ENCODE peak calls at places on chromosomes 3 and 15, in six cellular contexts. R, T, G, W, B and C are unnamed samples. For H3K9me2, the result is how much of the 10 kb centered on the place peaks cover.

GRCh38 chr3:43817825-43818224 is 127.1 kb downstream of the ABHD5 start:
- DNase-seq in R (no peak), G (peak), B (no peak), W (no peak), T (no peak), C (peak)

GRCh38 chr15:45314960-45315359 is 62.9 kb downstream of the SLC28A2 start:
- DNase-seq in R (no peak), T (no peak), G (no peak), W (no peak), B (no peak), C (peak)

GRCh38 chr15:69794643-69795461 is 302.9 kb downstream of the TLE3 start:
- DNase-seq in R (peak), G (no peak), W (no peak), B (no peak), T (peak), C (peak)

GRCh38 chr3:125003369-125003853 is 52.4 kb downstream of the HEG1 start:
- DNase-seq in W (no peak), R (peak), B (no peak), T (no peak), G (no peak), C (peak)

GRCh38 chr3:62366093-62366419 is 7.3 kb downstream of the FEZF2 start:
- DNase-seq in R (no peak), T (no peak), B (no peak), G (no peak), W (no peak), C (no peak)

GRCh38 chr3:136667081-136667480 is 85.1 kb downstream of the STAG1 start:
- DNase-seq in G (no peak), T (no peak), B (no peak), W (no peak), R (peak), C (no peak)

GRCh38 chr3:61239871-61240270 is 11.4 kb downstream of the FHIT start:
- DNase-seq in B (no peak), T (no peak), G (no peak), W (no peak), R (no peak), C (no peak)

GRCh38 chr15:58555168-58556027 is 123.6 kb downstream of the LIPC start:
- DNase-seq in G (no peak), T (no peak), B (no peak), R (no peak), W (no peak), C (no peak)

GRCh38 chr15:65212097-65212496 is 824 bp upstream of the CILP start:
- DNase-seq in G (peak), W (no peak), R (peak), B (peak), T (no peak), C (no peak)

GRCh38 chr15:69573815-69574472 is 121.3 kb downstream of the RPLP1 start:
- DNase-seq in R (peak), T (no peak), W (no peak), B (no peak), G (no peak), C (peak)

GRCh38 chr3:128992926-128993460 is 883 bp downstream of the CFAP92 start:
- DNase-seq in G (no peak), T (no peak), R (no peak), B (no peak), W (no peak), C (no peak)

GRCh38 chr3:114880078-114880477 is 267.0 kb downstream of the ZBTB20 start:
- DNase-seq in B (no peak), G (no peak), R (no peak), T (peak), W (no peak), C (no peak)

GRCh38 chr15:99105516-99106341 is 849 bp downstream of the SYNM start:
- DNase-seq in B (peak), T (no peak), R (peak), W (no peak), G (no peak), C (no peak)

GRCh38 chr3:14324224-14324944 is 78.0 kb upstream of the SLC6A6 start:
- DNase-seq in B (no peak), R (peak), T (peak), W (no peak), G (no peak), C (peak)

GRCh38 chr15:28886431-28887343 is 913 bp downstream of the APBA2 start:
- DNase-seq in B (peak), R (no peak), G (no peak), T (no peak), W (no peak), C (no peak)

GRCh38 chr15:94580186-94580585 is 348.8 kb downstream of the MCTP2 start:
- DNase-seq in T (no peak), G (no peak), B (peak), W (no peak), R (no peak), C (no peak)

GRCh38 chr3:170487091-170487490 is 68.4 kb downstream of the CLDN11 start:
- DNase-seq in T (no peak), B (no peak), G (no peak), W (no peak), R (no peak), C (no peak)

GRCh38 chr3:195450731-195451229 is 8.0 kb upstream of the ACAP2 start:
- DNase-seq in W (peak), G (no peak), B (no peak), R (peak), T (no peak), C (no peak)

GRCh38 chr3:15812183-15812582 is 14.4 kb upstream of the ANKRD28 start:
- DNase-seq in R (peak), T (no peak), G (peak), B (peak), W (peak), C (peak)

GRCh38 chr15:101373580-101373979 is 78.5 kb upstream of the SNRPA1 start:
- DNase-seq in G (no peak), W (no peak), B (no peak), R (no peak), T (no peak), C (no peak)

GRCh38 chr3:13506239-13506638 is 26.1 kb downstream of the HDAC11 start:
- DNase-seq in R (no peak), T (no peak), W (no peak), G (no peak), B (no peak), C (no peak)

GRCh38 chr3:38000965-38001455 is 10.4 kb downstream of the VILL start:
- DNase-seq in G (no peak), B (no peak), R (no peak), T (no peak), W (no peak), C (no peak)

GRCh38 chr15:100601158-100601557 is 826 bp downstream of the LINS1 start:
- DNase-seq in T (no peak), G (peak), R (peak), B (no peak), W (peak), C (peak)

GRCh38 chr15:35986072-35986666 is 440.2 kb upstream of the DPH6 start:
- DNase-seq in G (no peak), T (no peak), W (no peak), R (no peak), B (peak), C (no peak)

GRCh38 chr15:25790003-25790660 is 73.0 kb downstream of the ATP10A start:
- DNase-seq in G (no peak), B (no peak), W (no peak), T (no peak), R (peak), C (peak)

GRCh38 chr3:195825191-195825588 is 13.5 kb upstream of the MUC4 start:
- DNase-seq in T (no peak), B (no peak), W (no peak), R (no peak), G (no peak), C (no peak)

GRCh38 chr3:170222647-170223541 is 670 bp downstream of the PRKCI start:
- DNase-seq in T (no peak), R (peak), B (peak), G (peak), W (peak), C (peak)

GRCh38 chr3:118978393-118978758 is 56.3 kb downstream of the IGSF11 start:
- DNase-seq in G (no peak), T (no peak), W (no peak), R (no peak), B (no peak), C (no peak)

GRCh38 chr3:160372780-160373179 is 26.2 kb downstream of the IFT80 start:
- DNase-seq in W (no peak), T (no peak), G (no peak), R (peak), B (no peak), C (peak)

GRCh38 chr3:69104585-69104984 is 17.8 kb downstream of the LMOD3 start:
- DNase-seq in G (no peak), W (peak), R (no peak), T (no peak), B (no peak), C (no peak)
- H3K9me2 ChIP-seq in G (under half), W (under half), R (under half), T (under half), B (under half), C (under half)

GRCh38 chr3:48552111-48552911 is 4.3 kb downstream of the PFKFB4 start:
- DNase-seq in B (no peak), G (no peak), R (no peak), T (no peak), W (no peak), C (no peak)

GRCh38 chr3:48546203-48546829 is 10.3 kb downstream of the PFKFB4 start:
- DNase-seq in T (no peak), R (no peak), W (no peak), G (no peak), B (no peak), C (no peak)

GRCh38 chr3:48543271-48543866 is 13.2 kb downstream of the PFKFB4 start:
- DNase-seq in T (no peak), R (no peak), W (no peak), G (no peak), B (peak), C (no peak)

GRCh38 chr3:48548731-48549705 is 7.6 kb downstream of the PFKFB4 start:
- DNase-seq in B (peak), W (peak), R (peak), G (peak), T (peak), C (peak)

DNA sequence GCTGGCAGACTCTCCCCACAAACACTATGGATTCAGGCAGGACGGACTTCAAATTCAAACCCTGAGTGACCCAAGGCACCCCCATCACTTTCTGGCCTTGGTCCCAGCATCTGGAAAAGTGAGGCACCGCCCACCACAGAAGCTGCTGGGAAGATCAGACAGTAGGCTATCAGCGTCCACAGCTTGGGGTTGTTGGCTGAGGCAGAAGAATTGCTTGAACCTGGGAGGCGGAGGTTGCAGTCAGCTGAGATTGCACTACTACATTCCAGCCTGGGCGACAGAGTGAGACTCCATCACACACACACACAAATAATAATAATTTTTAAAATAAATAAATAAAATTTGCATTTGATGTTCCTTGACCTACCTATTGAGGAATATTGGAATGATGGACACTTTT is 8.4 kb downstream of the PFKFB4 start:
- DNase-seq in T (no peak), W (no peak), B (no peak), R (no peak), G (no peak), C (no peak)
- H3K9ac ChIP-seq in T (no peak), W (no peak), B (no peak), R (no peak), G (no peak), C (no peak)

GRCh38 chr3:41163399-41163798 is 35.9 kb upstream of the CTNNB1 start:
- DNase-seq in B (no peak), G (no peak), W (no peak), T (no peak), R (no peak), C (no peak)
- H3K9me2 ChIP-seq in B (under half), G (under half), W (under half), T (under half), R (under half), C (under half)

GRCh38 chr3:194069421-194070219 is 66.3 kb upstream of the HES1 start:
- DNase-seq in G (no peak), T (no peak), R (peak), B (no peak), W (no peak), C (peak)

GRCh38 chr3:194070634-194071409 is 65.1 kb upstream of the HES1 start:
- DNase-seq in R (peak), T (peak), G (peak), B (peak), W (peak), C (peak)

GRCh38 chr3:194072097-194072428 is 63.9 kb upstream of the HES1 start:
- DNase-seq in W (no peak), G (no peak), B (no peak), T (no peak), R (no peak), C (peak)

GRCh38 chr3:194067949-194068362 is 68.0 kb upstream of the HES1 start:
- DNase-seq in T (no peak), R (no peak), B (no peak), W (no peak), G (no peak), C (peak)

DNA sequence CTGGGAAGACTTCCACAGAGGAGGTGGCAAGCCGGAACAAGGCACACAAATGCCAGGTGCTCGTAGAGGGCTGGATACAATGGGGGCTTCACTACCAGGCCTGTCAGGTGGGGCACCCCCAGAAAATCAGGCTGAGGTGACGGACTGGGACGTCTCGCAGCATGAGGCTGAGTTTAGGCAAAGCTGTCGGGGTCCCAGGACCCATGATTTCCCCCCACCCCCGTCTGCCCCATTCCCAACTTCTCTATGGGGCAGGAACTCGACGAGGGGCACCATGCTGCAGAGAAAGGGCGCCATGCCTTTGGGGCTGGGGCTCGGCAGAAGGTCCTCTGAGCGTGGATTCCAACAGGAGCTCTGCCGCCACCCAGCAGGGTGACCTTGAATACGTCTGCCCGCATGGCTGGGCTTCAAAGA is 65.7 kb upstream of the HES1 start:
- DNase-seq in R (no peak), T (no peak), G (no peak), B (no peak), W (no peak), C (no peak)
- H3K9ac ChIP-seq in R (peak), T (peak), G (peak), B (peak), W (peak), C (no peak)

DNA sequence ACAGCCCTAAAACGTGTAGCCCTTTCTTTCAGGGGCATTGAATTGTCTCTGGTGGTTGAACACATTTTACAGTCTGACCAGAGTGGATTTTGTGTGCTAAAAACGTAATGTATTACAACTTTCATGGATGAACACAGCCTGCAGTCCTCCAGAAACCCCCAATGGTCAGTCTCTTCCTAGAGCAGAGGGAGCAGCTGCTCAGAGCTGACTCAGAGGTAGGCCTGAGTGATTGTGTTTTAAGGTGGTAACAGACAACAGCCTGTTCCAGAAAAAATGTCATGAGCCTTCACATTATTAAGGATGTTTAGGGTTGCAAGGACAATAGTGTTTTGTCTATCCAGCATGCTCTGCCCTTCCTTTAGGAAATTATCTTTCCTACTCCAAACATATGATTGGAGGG is 34.5 kb upstream of the CTNNB1 start:
- DNase-seq in R (no peak), T (no peak), G (no peak), W (no peak), B (no peak), C (no peak)
- H3K9me2 ChIP-seq in R (under half), T (under half), G (under half), W (under half), B (under half), C (under half)

DNA sequence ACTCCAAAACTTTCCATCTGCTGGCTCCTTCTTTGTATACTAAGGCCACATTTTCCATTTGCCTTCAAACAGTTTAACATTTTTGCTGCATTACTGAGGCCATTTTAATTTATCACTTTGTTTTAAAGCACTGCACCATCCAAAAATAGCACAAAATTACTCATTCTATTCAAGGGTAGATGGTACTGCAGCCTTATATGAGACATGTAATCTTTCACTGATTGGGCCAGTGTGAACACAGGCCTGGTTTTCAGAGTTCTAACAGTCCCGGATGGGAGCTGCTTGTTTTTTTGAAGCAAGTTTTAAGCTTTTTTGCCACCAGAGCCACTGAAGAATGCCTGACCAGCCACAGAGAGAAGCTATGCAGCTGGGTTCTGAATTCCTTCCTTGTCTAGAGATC is 172.3 kb upstream of the TSC22D2 start:
- DNase-seq in B (no peak), T (no peak), R (peak), G (no peak), W (no peak), C (peak)
- H3K9ac ChIP-seq in B (peak), T (no peak), R (peak), G (no peak), W (no peak), C (no peak)

DNA sequence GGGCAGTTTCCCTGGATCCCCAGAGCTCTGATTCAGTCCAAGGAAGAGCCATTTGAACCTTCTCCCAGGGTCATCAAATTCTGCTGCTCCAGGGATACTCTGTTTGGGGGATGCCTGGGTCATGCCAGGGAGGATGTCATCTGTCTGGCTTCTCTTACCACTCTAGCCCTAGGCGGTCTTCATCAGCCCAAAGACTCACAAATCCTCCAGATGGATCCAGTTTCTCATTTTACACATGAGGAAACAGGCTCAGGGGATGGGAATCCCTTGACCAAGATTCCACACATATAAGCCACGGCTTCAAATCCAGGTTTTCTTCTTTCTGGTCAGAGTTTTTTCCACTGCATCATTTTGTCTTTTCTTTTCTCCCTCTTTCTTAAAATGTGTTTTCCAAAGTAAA is 36.7 kb downstream of the SLC28A1 start:
- DNase-seq in B (no peak), W (no peak), R (peak), T (no peak), G (no peak), C (no peak)
- H3K9me2 ChIP-seq in B (under half), W (under half), R (under half), T (under half), G (under half), C (under half)

GRCh38 chr15:43185161-43186002 is at the start of gene CCNDBP1:
- DNase-seq in R (peak), T (peak), B (peak), W (peak), G (peak), C (peak)

GRCh38 chr15:43186003-43186353 is 775 bp downstream of the CCNDBP1 start:
- DNase-seq in G (no peak), R (peak), B (no peak), W (peak), T (no peak), C (peak)

GRCh38 chr15:43190178-43190577 is 5.0 kb downstream of the CCNDBP1 start:
- DNase-seq in T (no peak), B (no peak), R (no peak), G (no peak), W (no peak), C (no peak)

GRCh38 chr15:43189296-43189695 is 4.1 kb downstream of the CCNDBP1 start:
- DNase-seq in B (no peak), T (no peak), W (no peak), G (no peak), R (no peak), C (no peak)

GRCh38 chr15:43187544-43188155 is 2.4 kb downstream of the CCNDBP1 start:
- DNase-seq in G (peak), B (peak), W (peak), R (peak), T (peak), C (peak)
- H3K9ac ChIP-seq in G (no peak), B (no peak), W (no peak), R (no peak), T (no peak), C (no peak)

DNA sequence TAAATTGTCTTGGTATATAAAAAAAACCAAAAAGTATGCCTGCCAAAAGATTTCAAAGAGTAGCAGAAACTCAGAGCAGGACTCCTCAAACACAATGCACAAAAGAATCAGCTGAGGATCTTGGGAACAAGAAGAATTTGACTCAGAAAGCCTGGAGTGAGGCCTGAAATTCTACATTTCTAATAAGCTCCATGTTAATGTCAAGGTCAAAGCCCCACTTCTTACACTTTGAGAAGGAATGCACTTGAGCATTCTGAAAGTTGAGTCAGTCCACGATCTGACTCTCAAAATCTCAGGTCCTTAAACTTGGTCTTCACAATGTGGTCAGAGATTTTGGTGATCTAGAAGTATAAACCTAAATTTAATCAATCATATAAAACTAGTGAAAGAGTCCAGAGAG is 910.0 kb upstream of the GBE1 start:
- DNase-seq in T (no peak), B (no peak), R (no peak), W (no peak), G (no peak), C (no peak)
- H3K9me2 ChIP-seq in T (under half), B (under half), R (under half), W (under half), G (under half), C (under half)